ENCODE peak calls at places on chromosome 16, in four cellular contexts. K is gastrocnemius medialis, U is body of pancreas, C is sigmoid colon. Y is an unnamed sample.
A peak's percentile ranks its signal among the peaks of the same experiment; 100 is the strongest.

GRCh38 chr16:77805403-77805802 is 17.0 kb downstream of the VAT1L start:
- DNase-seq in U (peak; percentile 42), C (no peak), K (no peak), Y (peak; percentile 78)

GRCh38 chr16:77564791-77565390 is 130.1 kb upstream of the ADAMTS18 start:
- DNase-seq in U (no peak), K (no peak), C (no peak), Y (no peak)

GRCh38 chr16:77822656-77823055 is 34.3 kb downstream of the VAT1L start:
- DNase-seq in K (no peak), C (no peak), U (no peak), Y (no peak)

GRCh38 chr16:58414938-58415451 is 22.7 kb downstream of the GINS3 start:
- DNase-seq in U (no peak), C (no peak), K (no peak), Y (peak; percentile 35)

GRCh38 chr16:60064026-60064425 is 1329.9 kb upstream of the GOT2 start:
- DNase-seq in K (no peak), C (no peak), U (no peak), Y (no peak)

GRCh38 chr16:85491798-85492616 is 121.1 kb upstream of the GSE1 start:
- DNase-seq in C (peak; percentile 91), U (peak; percentile 97), K (peak; percentile 86), Y (peak; percentile 96)

GRCh38 chr16:84749815-84750214 is 50.0 kb downstream of the USP10 start:
- DNase-seq in U (no peak), K (no peak), C (no peak), Y (no peak)

GRCh38 chr16:51900221-51900780 is 646.6 kb downstream of the TOX3 start:
- DNase-seq in K (no peak), C (no peak), U (no peak), Y (no peak)

GRCh38 chr16:19168173-19169080 is at the start of gene SYT17:
- DNase-seq in C (no peak), K (no peak), U (peak; percentile 24), Y (no peak)

GRCh38 chr16:27853101-27853500 is 210.4 kb downstream of the GSG1L start:
- DNase-seq in U (no peak), K (no peak), C (peak; percentile 20), Y (no peak)

GRCh38 chr16:88963583-88963982 is 13.4 kb downstream of the CBFA2T3 start:
- DNase-seq in C (no peak), K (no peak), U (no peak), Y (no peak)

GRCh38 chr16:3514621-3515020 is 13.8 kb downstream of the CLUAP1 start:
- DNase-seq in K (no peak), U (no peak), C (no peak), Y (no peak)

GRCh38 chr16:9159839-9160550 is 68.6 kb downstream of the HAPSTR1 start:
- DNase-seq in K (no peak), U (peak; percentile 65), C (no peak), Y (peak; percentile 64)

GRCh38 chr16:10971560-10971961 is 27.2 kb downstream of the CLEC16A start:
- DNase-seq in K (peak; percentile 47), U (peak; percentile 50), C (peak; percentile 76), Y (peak; percentile 74)

GRCh38 chr16:1150511-1150982 is 2.4 kb upstream of the CACNA1H start:
- DNase-seq in U (no peak), C (no peak), K (no peak), Y (peak; percentile 52)

GRCh38 chr16:89923640-89924297 is 627 bp downstream of the TUBB3 start:
- DNase-seq in U (no peak), C (no peak), K (no peak), Y (peak; percentile 58)

GRCh38 chr16:48611329-48612137 is 1.6 kb upstream of the N4BP1 start:
- DNase-seq in K (no peak), C (no peak), U (no peak), Y (no peak)

GRCh38 chr16:88747588-88748301 is 37.3 kb downstream of the PIEZO1 start:
- DNase-seq in C (no peak), K (no peak), U (no peak), Y (no peak)

GRCh38 chr16:11089504-11090124 is 145.2 kb downstream of the CLEC16A start:
- DNase-seq in K (no peak), C (peak; percentile 88), U (peak; percentile 38), Y (no peak)

DNA sequence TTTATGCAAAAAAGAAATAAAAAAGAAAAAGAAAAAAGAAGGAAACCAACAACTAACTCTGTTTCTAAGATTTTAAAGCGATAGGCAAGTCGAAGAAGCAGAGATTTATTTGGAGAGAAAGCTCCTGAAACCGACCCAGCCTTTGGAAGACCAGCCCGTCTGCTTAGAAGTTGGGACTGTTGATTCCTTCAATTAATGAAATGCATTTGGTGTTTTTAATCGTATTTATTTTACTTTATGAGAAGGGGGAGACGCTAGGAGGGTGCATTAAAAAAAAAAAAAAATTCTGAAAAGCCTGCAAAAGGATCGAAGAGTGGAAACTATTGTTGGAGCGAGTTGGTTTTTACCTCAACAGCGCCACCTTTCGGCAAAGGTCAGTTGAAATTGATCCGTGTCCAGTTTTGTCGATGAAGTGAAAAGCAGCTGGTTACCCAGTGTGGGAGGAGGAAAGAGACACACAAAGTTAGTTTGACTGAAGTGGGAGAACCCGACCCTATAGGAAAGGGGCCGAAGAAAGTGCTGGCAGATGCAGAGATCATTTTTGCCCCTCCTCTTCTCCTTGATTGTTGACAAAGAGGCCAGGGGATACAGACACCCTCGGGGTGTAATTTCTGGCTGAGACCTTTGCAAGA is 1.6 kb upstream of the MAF start:
- DNase-seq in U (peak; percentile 78), K (peak; percentile 73), C (peak; percentile 87), Y (peak; percentile 84)
- H3K36me3 ChIP-seq in U (no peaks in the 10 kb centered on the region), K (no peaks in the 10 kb centered on the region), C (no peaks in the 10 kb centered on the region), Y (no peaks in the 10 kb centered on the region)

DNA sequence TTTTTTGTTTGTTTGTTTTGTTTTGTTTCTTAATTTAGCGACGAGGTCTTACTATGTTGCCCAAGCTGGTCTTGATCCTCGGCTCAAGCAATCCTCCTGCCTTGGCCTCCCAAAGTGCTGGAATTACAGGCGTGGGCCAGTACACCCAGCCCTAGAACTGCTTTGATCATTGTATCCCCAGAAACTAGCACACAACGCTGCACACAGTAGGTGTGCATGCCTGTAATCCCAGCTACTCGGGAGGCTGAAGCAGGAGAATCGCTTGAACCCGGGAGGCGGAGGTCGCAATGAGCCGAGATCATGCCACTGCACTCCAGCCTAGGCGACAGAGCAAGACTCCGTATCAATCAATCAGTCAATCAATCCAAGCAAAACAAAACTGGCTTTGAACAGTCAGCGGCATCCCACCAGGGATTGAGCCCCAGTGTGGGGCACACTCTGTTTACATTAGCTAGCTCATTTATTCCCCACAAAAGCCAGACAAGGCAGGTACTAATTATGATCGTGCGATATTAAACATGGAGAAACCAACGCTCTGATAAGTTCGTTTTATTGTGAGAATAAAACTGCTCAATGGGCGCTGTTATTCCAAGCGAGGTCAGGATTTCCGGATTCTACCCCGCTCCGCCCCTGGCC is 553 bp upstream of the VPS4A start:
- DNase-seq in K (no peak), C (no peak), U (no peak), Y (no peak)
- TF ChIP-seq POLR2A in K (no peak), C (no peak), U (no peak), Y (no peak)

GRCh38 chr16:17439580-17439979 is 31.2 kb downstream of the XYLT1 start:
- DNase-seq in K (no peak), U (no peak), C (no peak), Y (no peak)

GRCh38 chr16:17440131-17440530 is 30.6 kb downstream of the XYLT1 start:
- DNase-seq in U (no peak), K (no peak), C (no peak), Y (no peak)

GRCh38 chr16:17434006-17434405 is 36.8 kb downstream of the XYLT1 start:
- DNase-seq in U (no peak), C (no peak), K (no peak), Y (no peak)

GRCh38 chr16:17435324-17435723 is 35.4 kb downstream of the XYLT1 start:
- DNase-seq in U (no peak), C (no peak), K (no peak), Y (no peak)

GRCh38 chr16:17437142-17437720 is 33.5 kb downstream of the XYLT1 start:
- DNase-seq in K (no peak), C (no peak), U (no peak), Y (no peak)
- H3K36me3 ChIP-seq in K (no peaks in the 10 kb centered on the region), C (no peaks in the 10 kb centered on the region), U (no peaks in the 10 kb centered on the region), Y (no peaks in the 10 kb centered on the region)

DNA sequence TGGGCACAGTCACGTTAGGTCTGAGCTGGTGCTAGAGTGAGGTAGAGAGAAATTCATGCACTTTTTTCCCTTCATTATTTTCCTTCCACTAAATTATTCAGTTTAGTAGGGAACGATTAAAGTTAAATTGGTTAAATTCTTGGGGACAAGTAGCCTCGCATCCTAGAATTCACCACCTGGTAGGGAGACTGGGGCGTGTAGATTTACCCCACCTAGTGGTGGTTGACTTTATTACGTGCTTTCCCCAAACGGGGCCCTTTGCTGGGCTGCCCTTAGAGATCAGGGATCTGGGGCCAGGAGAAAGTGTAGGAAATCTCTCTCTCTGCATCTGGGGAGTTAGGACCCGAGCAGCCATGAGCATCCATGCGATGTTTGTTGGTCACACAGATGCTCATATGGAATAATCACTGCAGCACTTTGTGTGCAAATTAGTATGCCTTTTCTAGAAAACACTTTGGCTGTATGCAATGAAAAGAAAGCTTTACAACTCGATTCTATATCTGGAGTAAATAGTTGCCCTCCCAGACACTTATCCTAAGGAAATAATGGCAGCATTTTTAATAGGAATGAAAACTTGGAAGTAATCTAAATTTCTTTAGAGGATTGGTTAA is 107.0 kb downstream of the PLCG2 start:
- DNase-seq in U (no peak), C (no peak), K (no peak), Y (no peak)
- TF ChIP-seq POLR2A in U (no peak), C (no peak), K (no peak), Y (no peak)

DNA sequence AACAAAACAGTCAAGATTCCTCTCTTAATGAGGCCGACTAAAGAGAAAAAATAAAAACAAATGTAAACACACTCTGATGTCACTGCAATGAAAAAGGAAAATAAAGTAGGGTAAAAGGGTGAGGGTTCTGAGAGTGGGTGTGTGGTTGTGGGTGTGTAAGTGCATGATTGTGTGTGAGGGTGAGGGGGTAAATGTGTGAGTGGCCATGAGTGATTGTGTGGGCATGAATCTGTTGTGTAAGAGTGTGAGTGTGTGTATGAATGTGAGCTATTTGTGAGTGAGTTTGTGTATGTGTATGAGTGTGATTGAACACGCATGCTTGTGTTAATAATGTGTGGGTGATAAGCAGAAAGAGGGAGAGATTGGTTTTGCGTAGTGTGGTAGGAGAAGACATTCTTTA is 132.8 kb downstream of the CDH11 start:
- DNase-seq in U (no peak), C (no peak), K (no peak), Y (no peak)
- H3K36me3 ChIP-seq in U (no peaks in the 10 kb centered on the region), C (no peaks in the 10 kb centered on the region), K (no peaks in the 10 kb centered on the region), Y (no peaks in the 10 kb centered on the region)

DNA sequence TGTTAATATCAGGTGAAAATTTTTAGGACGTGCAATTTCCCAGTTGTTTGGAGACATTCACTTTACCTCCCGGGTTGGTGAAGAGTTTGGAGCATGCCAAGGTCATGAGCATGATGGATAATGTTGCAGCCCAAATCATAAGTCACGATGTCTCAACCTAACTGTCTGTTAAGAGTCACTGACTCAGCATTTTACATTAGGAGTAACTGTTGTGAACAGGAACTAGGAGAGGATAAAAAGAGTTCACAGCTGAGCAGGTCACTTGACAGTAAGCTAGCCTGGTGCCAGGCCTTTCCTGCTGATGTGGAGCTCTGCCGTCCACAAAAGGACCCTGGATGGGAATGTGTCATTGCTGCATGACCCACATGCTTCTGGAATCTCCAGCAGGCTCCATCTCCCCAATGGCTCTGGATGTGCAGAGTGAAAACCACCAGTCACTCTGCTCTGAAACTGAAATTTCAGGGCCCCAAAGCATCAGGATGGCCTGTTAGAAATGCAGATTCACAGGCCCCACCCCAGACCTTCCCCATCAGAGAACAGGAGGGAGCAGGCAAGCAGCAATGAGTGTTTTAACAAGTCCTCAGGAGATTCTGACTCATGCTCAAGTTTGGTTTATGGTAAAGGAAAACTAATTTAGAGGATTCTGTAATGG is 371.6 kb upstream of the MAF start:
- DNase-seq in K (peak; percentile 25), C (no peak), U (no peak), Y (no peak)
- TF ChIP-seq POLR2A in K (no peak), C (no peak), U (no peak), Y (no peak)